ENCODE peak calls at places on chromosomes 4 and X, in four cellular contexts. I is ovary, L is PC-3, F is aorta. V is an unnamed sample.

GRCh38 chr4:98046665-98047064 is 96.6 kb downstream of the STPG2 start:
- DNase-seq in I (no peak), L (peak), F (no peak), V (no peak)

GRCh38 chr4:54234497-54235205 is 5.6 kb downstream of the PDGFRA start:
- DNase-seq in I (no peak), L (no peak), F (no peak), V (peak)

GRCh38 chr4:4384837-4385236 is 2.1 kb upstream of the NSG1 start:
- DNase-seq in I (no peak), L (peak), F (no peak), V (no peak)

GRCh38 chrX:38968817-38969216 is 167.6 kb downstream of the MID1IP1 start:
- DNase-seq in I (no peak), L (no peak), F (no peak), V (peak)

GRCh38 chrX:11484290-11484689 is 181.4 kb downstream of the ARHGAP6 start:
- DNase-seq in I (no peak), L (no peak), F (no peak), V (no peak)

GRCh38 chr4:11869471-11869870 is 440.8 kb upstream of the HS3ST1 start:
- DNase-seq in I (no peak), L (no peak), F (no peak), V (no peak)

GRCh38 chr4:77599378-77599777 is 6.2 kb upstream of the CXCL13 start:
- DNase-seq in I (no peak), L (peak), F (no peak), V (no peak)

GRCh38 chr4:81628489-81628888 is 156.8 kb upstream of the RASGEF1B start:
- DNase-seq in I (no peak), L (no peak), F (no peak), V (no peak)

GRCh38 chrX:38437093-38437492 is 84.7 kb downstream of the OTC start:
- DNase-seq in I (no peak), L (peak), F (no peak), V (no peak)

GRCh38 chr4:70336043-70336442 is 1.3 kb downstream of the CABS1 start:
- DNase-seq in I (no peak), L (no peak), F (no peak), V (no peak)

GRCh38 chrX:153911798-153912197 is 7.3 kb downstream of the AVPR2 start:
- DNase-seq in I (no peak), L (no peak), F (no peak), V (no peak)

GRCh38 chr4:137851435-137851834 is 319.1 kb upstream of the PCDH18 start:
- DNase-seq in I (no peak), L (no peak), F (no peak), V (no peak)

GRCh38 chrX:71214604-71215334 is 8.3 kb upstream of the GJB1 start:
- DNase-seq in I (no peak), L (no peak), F (no peak), V (no peak)

GRCh38 chr4:177718514-177718913 is 276.3 kb upstream of the AGA start:
- DNase-seq in I (no peak), L (peak), F (no peak), V (no peak)

GRCh38 chr4:1368421-1369090 is 21.5 kb downstream of the UVSSA start:
- DNase-seq in I (peak), L (no peak), F (peak), V (peak)

GRCh38 chr4:152246659-152247058 is 289.2 kb downstream of the FBXW7 start:
- DNase-seq in I (no peak), L (no peak), F (no peak), V (no peak)

GRCh38 chr4:33873791-33874190 is 2370.5 kb downstream of the ARAP2 start:
- DNase-seq in I (no peak), L (no peak), F (no peak), V (no peak)

GRCh38 chrX:74579597-74580209 is 34.7 kb downstream of the RLIM start:
- DNase-seq in I (no peak), L (no peak), F (no peak), V (no peak)

GRCh38 chr4:150960079-150960478 is 55.0 kb downstream of the LRBA start:
- DNase-seq in I (no peak), L (peak), F (no peak), V (no peak)

GRCh38 chrX:48891402-48892288 is 5.9 kb downstream of the TIMM17B start:
- DNase-seq in I (peak), L (peak), F (peak), V (peak)

GRCh38 chrX:3950373-3950772 is 236.9 kb upstream of the PRKX start:
- DNase-seq in I (no peak), L (no peak), F (no peak), V (no peak)

GRCh38 chr4:183571350-183572076 is 66.7 kb downstream of the ING2 start:
- DNase-seq in I (peak), L (peak), F (no peak), V (no peak)

GRCh38 chr4:42906906-42907774 is 14.6 kb downstream of the GRXCR1 start:
- DNase-seq in I (no peak), L (peak), F (no peak), V (no peak)

GRCh38 chr4:102832667-102833066 is 5.3 kb upstream of the UBE2D3 start:
- DNase-seq in I (no peak), L (no peak), F (no peak), V (no peak)

GRCh38 chr4:83387922-83388676 is 53.5 kb upstream of the HPSE start:
- DNase-seq in I (no peak), L (no peak), F (no peak), V (no peak)

GRCh38 chrX:74551934-74552333 is 62.5 kb downstream of the RLIM start:
- DNase-seq in I (no peak), L (no peak), F (no peak), V (no peak)

GRCh38 chrX:136250191-136251041 is 784 bp downstream of the MAP7D3 start:
- DNase-seq in I (no peak), L (no peak), F (no peak), V (no peak)

GRCh38 chr4:6195602-6196319 is 4.6 kb downstream of the JAKMIP1 start:
- DNase-seq in I (no peak), L (no peak), F (no peak), V (peak)

GRCh38 chrX:50941638-50942037 is 31.1 kb downstream of the BMP15 start:
- DNase-seq in I (no peak), L (peak), F (no peak), V (no peak)

GRCh38 chr4:2402453-2402852 is 16.0 kb downstream of the ZFYVE28 start:
- DNase-seq in I (no peak), L (no peak), F (no peak), V (no peak)

GRCh38 chr4:37827030-37827705 is 682 bp downstream of the PGM2 start:
- DNase-seq in I (no peak), L (peak), F (no peak), V (no peak)

GRCh38 chrX:153634236-153634635 is 12.8 kb upstream of the DUSP9 start:
- DNase-seq in I (no peak), L (no peak), F (no peak), V (no peak)

GRCh38 chr4:10102981-10103330 is 13.6 kb downstream of the WDR1 start:
- DNase-seq in I (no peak), L (no peak), F (no peak), V (no peak)

GRCh38 chrX:41336447-41336846 is 2.5 kb downstream of the DDX3X start:
- DNase-seq in I (no peak), L (no peak), F (no peak), V (no peak)
- H3K27ac ChIP-seq in I (no peak), L (no peak), F (no peak), V (peak)

GRCh38 chr4:90960840-90961239 is 833.6 kb downstream of the CCSER1 start:
- DNase-seq in I (no peak), L (no peak), F (no peak), V (no peak)
- H3K4me3 ChIP-seq in I (no peak), L (no peak), F (no peak), V (no peak)

GRCh38 chrX:78622834-78623233 is 36.3 kb downstream of the RTL3 start:
- DNase-seq in I (no peak), L (no peak), F (no peak), V (no peak)

GRCh38 chrX:78619829-78620228 is 39.3 kb downstream of the RTL3 start:
- DNase-seq in I (no peak), L (no peak), F (peak), V (no peak)

GRCh38 chrX:78624884-78625283 is 34.2 kb downstream of the RTL3 start:
- DNase-seq in I (no peak), L (no peak), F (no peak), V (no peak)

DNA sequence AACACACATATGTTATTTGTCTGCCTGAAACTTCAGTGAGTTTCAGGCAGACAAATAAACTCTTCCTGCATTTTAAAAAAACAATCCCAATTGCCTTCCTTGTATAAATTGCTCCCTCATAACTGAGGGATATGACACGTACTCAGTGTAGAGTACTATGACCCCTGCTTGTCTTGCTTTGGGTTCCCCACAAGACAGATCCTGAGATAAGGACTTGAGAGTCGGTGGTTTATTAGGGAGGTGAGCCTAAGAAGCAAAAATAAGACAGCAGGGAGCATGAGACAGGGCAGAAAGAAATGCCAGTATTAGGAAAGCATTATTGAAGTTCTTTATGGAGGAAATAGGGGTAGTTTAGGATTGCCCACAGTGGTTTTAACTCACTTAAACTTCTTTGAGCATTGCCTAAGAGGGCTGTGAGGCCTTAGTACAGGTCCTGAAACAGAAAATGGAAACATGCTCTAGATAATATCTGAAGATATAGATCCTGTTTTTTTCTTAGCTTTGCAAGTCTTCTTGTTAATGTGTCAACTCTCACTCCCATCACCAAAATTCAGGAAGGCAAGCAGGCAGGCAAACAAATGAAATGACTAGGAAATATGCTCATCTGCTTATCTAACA is 33.7 kb downstream of the RTL3 start:
- DNase-seq in I (no peak), L (no peak), F (no peak), V (no peak)
- H3K27ac ChIP-seq in I (peak), L (no peak), F (no peak), V (no peak)

GRCh38 chr4:144645621-144646522 is at the start of gene HHIP:
- DNase-seq in I (peak), L (peak), F (peak), V (peak)

GRCh38 chr4:144644368-144645101 is 1.4 kb upstream of the HHIP start:
- DNase-seq in I (no peak), L (no peak), F (no peak), V (no peak)

GRCh38 chr4:144646523-144647094 is 653 bp downstream of the HHIP start:
- DNase-seq in I (peak), L (no peak), F (no peak), V (no peak)

GRCh38 chr4:144647095-144647959 is 1.4 kb downstream of the HHIP start:
- DNase-seq in I (no peak), L (no peak), F (no peak), V (no peak)

DNA sequence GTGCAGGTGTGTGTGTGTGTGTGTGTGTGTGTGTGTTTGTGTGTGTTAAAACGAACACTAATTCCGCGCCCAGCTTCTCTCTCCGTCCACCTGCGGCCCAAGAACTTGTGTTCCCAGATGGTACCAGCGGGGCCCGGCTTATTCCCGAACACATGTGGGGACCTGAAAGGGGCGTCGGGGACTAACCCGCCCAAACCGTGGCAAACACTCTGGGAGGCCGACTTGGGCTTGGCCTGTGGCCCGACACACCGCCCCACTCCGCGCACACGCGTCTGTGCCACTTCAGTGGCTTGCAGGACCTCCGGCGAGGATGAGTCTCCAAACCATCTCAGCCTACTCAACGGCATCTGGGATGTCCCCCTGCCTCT is 870 bp upstream of the HHIP start:
- DNase-seq in I (peak), L (no peak), F (no peak), V (no peak)
- H3K4me3 ChIP-seq in I (peak), L (no peak), F (no peak), V (peak)

GRCh38 chrX:24427747-24428019 is 37.4 kb upstream of the PDK3 start:
- DNase-seq in I (peak), L (no peak), F (no peak), V (no peak)
- H3K27ac ChIP-seq in I (peak), L (no peak), F (peak), V (peak)

DNA sequence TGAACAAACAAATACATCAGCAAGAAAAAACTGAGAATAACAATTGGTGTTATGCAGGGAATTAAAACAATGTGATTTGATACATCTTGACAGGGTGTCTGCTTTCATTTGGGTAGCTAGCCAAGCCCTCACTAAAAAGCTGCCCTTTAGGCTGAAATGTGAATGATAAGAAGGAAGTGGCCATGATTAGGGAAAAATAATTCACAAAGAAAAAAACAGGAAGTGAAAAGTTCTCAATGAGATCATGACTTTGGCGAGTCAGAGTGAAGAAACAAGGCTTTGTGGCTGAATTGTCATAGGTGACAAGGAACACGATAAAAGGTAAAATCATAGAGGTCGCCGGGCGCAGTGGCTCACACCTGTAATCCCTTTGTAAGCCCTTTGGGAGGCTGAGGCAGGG is 675.7 kb upstream of the SLIT2 start:
- DNase-seq in I (no peak), L (no peak), F (no peak), V (no peak)
- H3K4me3 ChIP-seq in I (no peak), L (no peak), F (no peak), V (no peak)

DNA sequence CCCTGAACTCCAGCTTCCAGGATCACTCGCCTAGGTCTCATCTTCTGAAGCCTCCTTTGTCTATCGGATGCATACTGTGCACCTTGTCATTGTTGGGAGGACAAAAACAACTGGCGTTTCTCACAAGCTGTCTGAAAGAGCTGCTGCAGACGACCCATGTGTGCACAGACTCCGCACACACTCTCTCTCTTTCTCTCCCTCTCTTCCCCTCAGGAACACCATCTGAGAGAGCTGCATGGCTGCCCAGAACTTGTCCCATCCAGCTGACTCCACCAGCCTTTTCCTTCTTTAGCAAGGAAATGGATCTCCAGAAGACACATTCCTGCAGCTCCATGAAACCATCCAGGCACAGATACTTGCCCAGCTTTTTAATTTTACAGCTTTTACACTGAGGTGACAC is 82.9 kb downstream of the MAML3 start:
- DNase-seq in I (no peak), L (no peak), F (no peak), V (no peak)
- H3K27ac ChIP-seq in I (no peak), L (no peak), F (no peak), V (peak)

V was measured in tibial artery.